ENCODE peak calls at places on chromosomes 6 and 20, in six cellular contexts. G is A549, R is cardiac fibroblast, X is Peyer's patch, T is PC-9, M is GM06990. H is an unnamed sample.

GRCh38 chr6:139236105-139236504 is 55.7 kb downstream of the TXLNB start:
- DNase-seq in G (no peak), R (no peak), X (no peak), T (no peak), M (no peak), H (no peak)

GRCh38 chr6:36735110-36735971 is 37.7 kb downstream of the RAB44 start:
- DNase-seq in G (no peak), R (peak), X (peak), T (peak), M (no peak), H (no peak)

GRCh38 chr6:150606258-150607043 is 6.8 kb downstream of the PLEKHG1 start:
- DNase-seq in G (no peak), R (no peak), X (no peak), T (no peak), M (no peak), H (no peak)

GRCh38 chr6:145798530-145798929 is 16.1 kb downstream of the FBXO30 start:
- DNase-seq in G (no peak), R (peak), X (no peak), T (no peak), M (no peak), H (no peak)

GRCh38 chr6:130788954-130789353 is 38.3 kb upstream of the SMLR1 start:
- DNase-seq in G (peak), R (no peak), X (no peak), T (no peak), M (no peak), H (no peak)

GRCh38 chr6:42441059-42441471 is 10.7 kb downstream of the TRERF1 start:
- DNase-seq in G (no peak), R (peak), X (peak), T (no peak), M (no peak), H (no peak)

GRCh38 chr6:99178168-99178567 is 171.3 kb downstream of the FAXC start:
- DNase-seq in G (no peak), R (no peak), X (no peak), T (peak), M (no peak), H (no peak)

GRCh38 chr6:16725145-16725864 is 36.0 kb downstream of the ATXN1 start:
- DNase-seq in G (no peak), R (peak), X (no peak), T (no peak), M (no peak), H (peak)

GRCh38 chr6:46549155-46549554 is 57.9 kb upstream of the RCAN2 start:
- DNase-seq in G (no peak), R (no peak), X (no peak), T (no peak), M (no peak), H (no peak)

GRCh38 chr6:19039287-19039686 is 652.1 kb downstream of the RNF144B start:
- DNase-seq in G (no peak), R (no peak), X (no peak), T (no peak), M (no peak), H (no peak)

GRCh38 chr6:9704989-9705388 is 709.9 kb downstream of the TFAP2A start:
- DNase-seq in G (peak), R (no peak), X (no peak), T (no peak), M (no peak), H (no peak)

GRCh38 chr6:50271817-50272216 is 222.1 kb upstream of the DEFB112 start:
- DNase-seq in G (no peak), R (no peak), X (no peak), T (no peak), M (no peak), H (no peak)

GRCh38 chr6:25930532-25931410 is at the start of gene SLC17A2:
- DNase-seq in G (no peak), R (no peak), X (no peak), T (no peak), M (no peak), H (no peak)

GRCh38 chr6:151760486-151760885 is 47.0 kb upstream of the ESR1 start:
- DNase-seq in G (no peak), R (no peak), X (no peak), T (no peak), M (no peak), H (no peak)

GRCh38 chr20:21183722-21184121 is 57.8 kb downstream of the KIZ start:
- DNase-seq in G (peak), R (peak), X (peak), T (no peak), M (no peak), H (peak)

GRCh38 chr6:46729810-46730342 is 5.3 kb downstream of the PLA2G7 start:
- DNase-seq in G (no peak), R (no peak), X (no peak), T (no peak), M (no peak), H (no peak)

GRCh38 chr6:148999921-149000589 is 253.2 kb downstream of the UST start:
- DNase-seq in G (peak), R (peak), X (no peak), T (peak), M (no peak), H (peak)

GRCh38 chr20:61686081-61686936 is 379.4 kb downstream of the TAF4 start:
- DNase-seq in G (no peak), R (no peak), X (no peak), T (no peak), M (no peak), H (no peak)

GRCh38 chr6:112231609-112232060 is 22.7 kb downstream of the LAMA4 start:
- DNase-seq in G (no peak), R (peak), X (no peak), T (no peak), M (no peak), H (peak)

GRCh38 chr20:3694864-3695263 is 13.1 kb upstream of the ADAM33 start:
- DNase-seq in G (no peak), R (no peak), X (no peak), T (no peak), M (no peak), H (no peak)

GRCh38 chr6:158737710-158738615 is 81.2 kb downstream of the EZR start:
- DNase-seq in G (peak), R (peak), X (peak), T (peak), M (no peak), H (peak)

GRCh38 chr6:30787954-30788353 is 43.6 kb upstream of the IER3 start:
- DNase-seq in G (no peak), R (no peak), X (no peak), T (no peak), M (no peak), H (peak)

GRCh38 chr20:59482581-59483187 is 121.7 kb upstream of the PHACTR3 start:
- DNase-seq in G (no peak), R (no peak), X (no peak), T (no peak), M (no peak), H (no peak)

GRCh38 chr6:129621252-129621651 is 88.7 kb downstream of the ARHGAP18 start:
- DNase-seq in G (peak), R (peak), X (peak), T (no peak), M (no peak), H (peak)

GRCh38 chr20:60467078-60467477 is 508.9 kb downstream of the CDH26 start:
- DNase-seq in G (no peak), R (no peak), X (no peak), T (no peak), M (no peak), H (no peak)

GRCh38 chr6:80181352-80182081 is 75.0 kb downstream of the BCKDHB start:
- DNase-seq in G (no peak), R (no peak), X (no peak), T (no peak), M (no peak), H (peak)

GRCh38 chr6:30748851-30749540 is 4.6 kb upstream of the IER3 start:
- DNase-seq in G (peak), R (peak), X (no peak), T (no peak), M (no peak), H (peak)

GRCh38 chr6:18386302-18386976 is 711 bp upstream of the RNF144B start:
- DNase-seq in G (no peak), R (peak), X (no peak), T (no peak), M (no peak), H (peak)

GRCh38 chr20:24149175-24149574 is 160.6 kb upstream of the GGTLC1 start:
- DNase-seq in G (peak), R (no peak), X (no peak), T (no peak), M (no peak), H (no peak)

GRCh38 chr20:24151621-24152020 is 163.0 kb upstream of the GGTLC1 start:
- DNase-seq in G (no peak), R (no peak), X (no peak), T (no peak), M (no peak), H (no peak)

GRCh38 chr20:24148372-24148771 is 159.8 kb upstream of the GGTLC1 start:
- DNase-seq in G (no peak), R (no peak), X (peak), T (no peak), M (peak), H (no peak)

GRCh38 chr20:24150406-24150805 is 161.8 kb upstream of the GGTLC1 start:
- DNase-seq in G (no peak), R (no peak), X (no peak), T (no peak), M (no peak), H (no peak)

DNA sequence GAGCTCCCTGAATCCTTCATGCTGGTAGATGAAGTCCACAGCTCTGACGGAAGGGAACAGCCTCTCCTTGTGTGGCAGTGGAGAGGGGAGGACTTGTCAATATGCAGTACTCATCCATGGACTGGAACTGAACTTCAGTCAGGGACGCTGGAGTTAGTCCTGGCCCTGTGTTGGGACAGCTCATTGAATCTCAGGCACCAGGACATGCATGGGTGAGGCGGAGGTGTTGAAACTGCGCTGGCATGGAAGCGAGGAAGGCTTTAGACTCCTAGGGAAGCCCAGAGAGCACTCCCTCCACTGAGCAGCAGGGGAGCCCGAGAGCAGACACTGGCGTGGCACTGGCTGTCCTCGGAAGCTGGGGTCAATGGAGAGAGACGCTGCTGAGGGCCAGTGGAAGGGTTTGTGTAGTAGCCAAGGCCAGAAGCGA is 161.3 kb upstream of the GGTLC1 start:
- DNase-seq in G (peak), R (no peak), X (no peak), T (no peak), M (no peak), H (peak)
- TF ChIP-seq CTCF in G (peak), R (peak), X (no peak), T (no peak), M (peak), H (peak)

GRCh38 chr6:147508871-147509608 is 550 bp downstream of the SAMD5 start:
- DNase-seq in G (peak), R (no peak), X (no peak), T (no peak), M (peak), H (peak)
- TF ChIP-seq CTCF in G (peak), R (no peak), X (peak), T (no peak), M (no peak), H (no peak)

GRCh38 chr6:86937219-86938079 is at the start of gene HTR1E:
- DNase-seq in G (peak), R (peak), X (no peak), T (peak), M (peak), H (peak)
- TF ChIP-seq CTCF in G (peak), R (peak), X (no peak), T (peak), M (peak), H (peak)

DNA sequence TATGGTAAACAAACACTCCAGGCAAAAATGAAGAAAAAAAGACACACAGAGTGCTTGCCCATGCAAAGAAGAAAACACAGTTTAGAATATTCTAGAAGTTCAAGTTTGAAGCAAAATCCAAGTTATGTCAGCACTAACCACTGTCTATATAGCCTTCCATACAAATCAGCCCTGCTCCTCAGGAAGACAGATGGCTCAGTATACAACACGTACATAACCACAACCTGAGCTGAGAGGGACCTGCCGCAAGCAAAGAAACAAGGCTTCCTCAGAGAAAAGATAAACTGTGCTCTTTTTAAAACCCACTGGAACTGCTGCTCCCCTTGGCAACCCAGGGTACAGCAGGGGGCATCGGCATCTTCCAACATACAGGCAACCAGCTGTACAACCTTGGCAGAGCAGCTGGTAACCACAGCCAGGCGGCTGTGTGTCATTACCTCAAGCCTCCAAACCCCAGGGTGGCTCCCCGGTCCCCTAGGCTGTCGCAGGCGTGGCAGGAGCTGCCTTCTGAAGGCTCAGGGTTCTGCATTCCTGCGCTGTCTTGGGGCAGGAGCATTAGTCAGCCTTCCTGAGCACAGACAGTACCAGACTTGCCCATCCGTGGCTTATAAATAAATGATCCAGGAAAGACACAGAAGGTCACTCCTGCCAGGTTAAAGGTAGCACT is 249.5 kb downstream of the ADGRG6 start:
- DNase-seq in G (peak), R (peak), X (no peak), T (peak), M (no peak), H (peak)
- TF ChIP-seq CTCF in G (no peak), R (peak), X (no peak), T (no peak), M (no peak), H (no peak)

GRCh38 chr6:69771158-69771906 is 25.5 kb downstream of the LMBRD1 start:
- DNase-seq in G (no peak), R (peak), X (no peak), T (no peak), M (no peak), H (no peak)

GRCh38 chr6:69763763-69764162 is 33.0 kb downstream of the LMBRD1 start:
- DNase-seq in G (no peak), R (no peak), X (no peak), T (no peak), M (no peak), H (no peak)

GRCh38 chr6:69768664-69769063 is 28.1 kb downstream of the LMBRD1 start:
- DNase-seq in G (no peak), R (peak), X (no peak), T (no peak), M (no peak), H (no peak)
- TF ChIP-seq CTCF in G (no peak), R (peak), X (no peak), T (peak), M (no peak), H (no peak)

H was measured in MCF 10A.